ENCODE peak calls at places on chromosomes 3 and 15, in ten cellular contexts. R is esophagus muscularis mucosa, Q is tibial nerve, M is sigmoid colon, I is HepG2, H is stomach, Y is suprapubic skin, U is ovary, D is SK-N-SH, E is H1. P is an unnamed sample.

GRCh38 chr3:20395692-20396091 is 209.7 kb upstream of the SGO1 start:
- DNase-seq in R (no peak), Q (no peak), M (no peak), I (no peak), H (no peak), Y (no peak), U (no peak), D (no peak), E (no peak), P (no peak)

GRCh38 chr3:168157903-168158302 is 62.2 kb upstream of the GOLIM4 start:
- DNase-seq in R (no peak), Q (no peak), M (no peak), I (no peak), H (no peak), Y (no peak), U (no peak), D (no peak), E (no peak), P (no peak)

GRCh38 chr3:36538405-36538804 is 158.1 kb downstream of the STAC start:
- DNase-seq in R (no peak), Q (no peak), M (no peak), I (no peak), H (no peak), Y (no peak), U (no peak), D (no peak), E (no peak), P (no peak)

GRCh38 chr15:76982756-76983155 is 12.2 kb upstream of the PSTPIP1 start:
- DNase-seq in R (no peak), Q (no peak), M (no peak), I (no peak), H (no peak), Y (no peak), U (no peak), D (no peak), E (no peak), P (no peak)

GRCh38 chr3:134359121-134360010 is 14.9 kb downstream of the AMOTL2 start:
- DNase-seq in R (no peak), Q (no peak), M (peak; percentile 70), I (no peak), H (no peak), Y (peak; percentile 53), U (no peak), D (no peak), E (no peak), P (no peak)

GRCh38 chr3:186461141-186461540 is 83.0 kb downstream of the CRYGS start:
- DNase-seq in R (no peak), Q (no peak), M (no peak), I (no peak), H (no peak), Y (no peak), U (no peak), D (no peak), E (no peak), P (no peak)

GRCh38 chr3:38438421-38438820 is 15.3 kb upstream of the ACVR2B start:
- DNase-seq in R (no peak), Q (no peak), M (no peak), I (no peak), H (no peak), Y (no peak), U (no peak), D (no peak), E (no peak), P (peak; percentile 21)

GRCh38 chr15:34799825-34800168 is 4.4 kb upstream of the ACTC1 start:
- DNase-seq in R (no peak), Q (no peak), M (no peak), I (no peak), H (no peak), Y (no peak), U (no peak), D (no peak), E (no peak), P (no peak)

GRCh38 chr3:57691411-57692133 is 1.3 kb downstream of the DENND6A start:
- DNase-seq in R (no peak), Q (no peak), M (no peak), I (no peak), H (no peak), Y (no peak), U (peak; percentile 26), D (no peak), E (no peak), P (no peak)

GRCh38 chr3:173410836-173411235 is 13.3 kb downstream of the NLGN1 start:
- DNase-seq in R (no peak), Q (no peak), M (no peak), I (no peak), H (no peak), Y (no peak), U (no peak), D (no peak), E (no peak), P (no peak)

GRCh38 chr3:33826688-33827087 is 28.3 kb downstream of the PDCD6IP start:
- DNase-seq in R (no peak), Q (no peak), M (no peak), I (no peak), H (no peak), Y (no peak), U (no peak), D (no peak), E (no peak), P (no peak)

GRCh38 chr3:193207290-193207689 is 33.7 kb upstream of the PLAAT1 start:
- DNase-seq in R (no peak), Q (no peak), M (no peak), I (no peak), H (no peak), Y (no peak), U (no peak), D (no peak), E (no peak), P (no peak)

GRCh38 chr3:159366476-159366875 is 564.6 kb downstream of the MFSD1 start:
- DNase-seq in R (no peak), Q (no peak), M (no peak), I (no peak), H (no peak), Y (no peak), U (no peak), D (no peak), E (no peak), P (no peak)

DNA sequence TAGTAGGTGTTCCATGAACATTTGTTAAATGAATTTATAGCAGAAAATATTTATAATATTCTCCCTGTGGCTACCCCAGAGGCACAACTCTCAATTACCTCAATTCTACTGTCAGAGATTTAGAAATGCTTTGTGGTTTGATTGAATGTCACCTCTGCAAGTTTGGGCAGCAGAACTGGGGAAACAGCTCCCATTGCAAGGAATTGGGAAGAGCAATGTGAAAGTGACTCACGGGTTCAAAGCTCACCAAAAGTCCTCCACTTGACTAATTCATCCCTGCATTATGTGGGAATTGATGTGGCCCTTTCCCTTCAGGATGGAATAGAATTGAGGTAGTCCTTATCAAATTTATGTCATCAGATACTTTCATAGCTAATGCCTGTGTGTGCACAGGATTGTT is 562.7 kb downstream of the MFSD1 start:
- DNase-seq in R (no peak), Q (no peak), M (no peak), I (no peak), H (no peak), Y (no peak), U (no peak), D (no peak), E (no peak), P (no peak)
- H3K27ac ChIP-seq in R (no peak overlapping the region), Q (no peak overlapping the region), M (no peak overlapping the region), I (no peak overlapping the region), H (no peak overlapping the region), Y (no peak overlapping the region), U (no peak overlapping the region), D (no peak overlapping the region), E (no peak overlapping the region), P (no peak overlapping the region)

GRCh38 chr15:78419331-78419730 is 18.7 kb upstream of the IREB2 start:
- DNase-seq in R (no peak), Q (no peak), M (no peak), I (no peak), H (no peak), Y (no peak), U (no peak), D (no peak), E (no peak), P (no peak)
- H3K4me3 ChIP-seq in R (no peak overlapping the region), Q (no peak overlapping the region), M (no peak overlapping the region), I (no peak overlapping the region), H (no peak overlapping the region), Y (no peak overlapping the region), U (no peak overlapping the region), D (no peak overlapping the region), E (no peak overlapping the region), P (no peak overlapping the region)

GRCh38 chr15:101479851-101480612 is 9.5 kb downstream of the PCSK6 start:
- DNase-seq in R (no peak), Q (no peak), M (no peak), I (no peak), H (no peak), Y (no peak), U (no peak), D (no peak), E (no peak), P (no peak)

GRCh38 chr15:101478701-101479341 is 10.7 kb downstream of the PCSK6 start:
- DNase-seq in R (no peak), Q (no peak), M (no peak), I (no peak), H (no peak), Y (no peak), U (no peak), D (no peak), E (no peak), P (no peak)

GRCh38 chr15:101479342-101479845 is 10.1 kb downstream of the PCSK6 start:
- DNase-seq in R (no peak), Q (no peak), M (no peak), I (no peak), H (no peak), Y (no peak), U (no peak), D (no peak), E (no peak), P (no peak)

GRCh38 chr15:101476756-101477155 is 12.8 kb downstream of the PCSK6 start:
- DNase-seq in R (no peak), Q (no peak), M (no peak), I (no peak), H (no peak), Y (no peak), U (no peak), D (no peak), E (no peak), P (no peak)

DNA sequence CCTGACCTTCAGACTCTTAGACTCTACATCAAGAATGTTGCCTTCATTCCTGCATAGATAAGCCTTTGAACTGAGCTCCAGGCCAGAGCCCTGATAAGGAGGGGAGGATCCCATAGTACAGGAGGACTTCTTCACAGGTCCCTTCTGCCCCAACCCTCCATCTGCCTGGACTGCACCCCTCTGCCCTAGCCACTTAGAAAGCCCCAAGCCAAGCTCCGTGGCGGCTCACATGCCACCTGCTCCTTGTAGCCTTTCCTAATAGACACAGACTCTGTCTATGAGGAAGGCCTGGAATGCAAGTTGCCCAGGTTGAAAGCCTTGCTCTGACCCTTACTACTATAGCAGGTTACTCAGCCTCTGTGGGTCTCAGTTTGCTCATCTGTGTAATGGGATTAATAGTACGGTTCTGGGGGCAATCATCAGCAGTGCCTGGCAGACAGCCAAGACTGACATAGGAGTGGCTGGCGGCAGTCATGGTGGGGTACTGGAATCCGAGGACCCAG is 11.6 kb downstream of the PCSK6 start:
- DNase-seq in R (no peak), Q (no peak), M (no peak), I (no peak), H (no peak), Y (no peak), U (no peak), D (no peak), E (no peak), P (no peak)
- TF ChIP-seq EP300 in R (no peak), Q (no peak), M (no peak), I (no peak), H (no peak), Y (no peak), U (no peak), D (no peak), E (no peak), P (no peak)

GRCh38 chr3:142846779-142847577 is 41.9 kb downstream of the PCOLCE2 start:
- DNase-seq in R (no peak), Q (no peak), M (no peak), I (peak; percentile 27), H (no peak), Y (no peak), U (no peak), D (no peak), E (no peak), P (no peak)
- H3K27ac ChIP-seq in R (no peak overlapping the region), Q (no peak overlapping the region), M (no peak overlapping the region), I (peak overlapping the region; percentile 52), H (no peak overlapping the region), Y (no peak overlapping the region), U (no peak overlapping the region), D (no peak overlapping the region), E (no peak overlapping the region), P (no peak overlapping the region)